ENCODE peak calls at places on chromosomes 13 and 19, in nine cellular contexts. B, X, V, I, C, K, A, J and E are unnamed samples.

GRCh38 chr13:30520571-30520970 is 54.8 kb upstream of the HMGB1 start:
- DNase-seq in A (no peak), J (peak; percentile 67), I (peak; percentile 26), V (peak; percentile 40), K (no peak), C (no peak), X (no peak), B (no peak), E (no peak)

GRCh38 chr13:50384724-50385123 is 369.5 kb downstream of the KCNRG start:
- DNase-seq in B (no peak), J (no peak), C (no peak), K (no peak), I (no peak), X (no peak), V (no peak), A (no peak), E (no peak)

GRCh38 chr13:109213714-109214113 is 572.7 kb downstream of the IRS2 start:
- DNase-seq in I (no peak), B (no peak), J (no peak), V (no peak), C (no peak), X (no peak), K (no peak), A (no peak), E (no peak)

GRCh38 chr13:30607908-30608307 is 9.8 kb upstream of the USPL1 start:
- DNase-seq in B (no peak), V (no peak), K (peak; percentile 34), C (peak; percentile 34), A (no peak), X (no peak), J (no peak), I (no peak), E (no peak)

GRCh38 chr13:75635101-75635620 is 969 bp upstream of the LMO7 start:
- DNase-seq in B (no peak), J (no peak), I (no peak), C (no peak), X (no peak), A (no peak), K (no peak), V (no peak), E (no peak)

GRCh38 chr13:38415233-38415632 is 65.6 kb downstream of the UFM1 start:
- DNase-seq in J (no peak), I (no peak), B (no peak), A (no peak), K (no peak), C (no peak), X (no peak), V (no peak), E (no peak)

GRCh38 chr13:75055296-75055695 is 426.7 kb downstream of the TBC1D4 start:
- DNase-seq in V (no peak), K (no peak), I (no peak), A (no peak), B (no peak), C (no peak), J (no peak), X (no peak), E (no peak)

GRCh38 chr19:28425431-28425931 is 787.5 kb downstream of the UQCRFS1 start:
- DNase-seq in C (no peak), J (peak; percentile 91), K (no peak), B (no peak), V (peak; percentile 7), I (no peak), A (no peak), X (no peak), E (no peak)

GRCh38 chr13:32415019-32415418 is 12.9 kb downstream of the N4BP2L1 start:
- DNase-seq in J (no peak), K (no peak), B (no peak), V (no peak), C (no peak), I (no peak), X (no peak), A (no peak), E (no peak)

GRCh38 chr13:112521073-112521685 is 66.8 kb downstream of the TUBGCP3 start:
- DNase-seq in I (no peak), B (no peak), X (no peak), J (no peak), C (no peak), V (no peak), A (no peak), K (no peak), E (no peak)

GRCh38 chr19:57068921-57069697 is 50.7 kb upstream of the USP29 start:
- DNase-seq in K (no peak), A (no peak), I (no peak), B (no peak), V (no peak), C (no peak), X (no peak), J (no peak), E (no peak)

GRCh38 chr13:94063096-94063495 is 416.4 kb downstream of the DCT start:
- DNase-seq in C (no peak), J (peak; percentile 56), K (no peak), X (no peak), A (no peak), B (no peak), V (peak; percentile 88), I (no peak), E (peak; percentile 15)

GRCh38 chr13:101755228-101755887 is 302.9 kb downstream of the ITGBL1 start:
- DNase-seq in C (no peak), J (peak; percentile 19), V (no peak), B (no peak), K (no peak), X (no peak), A (no peak), I (no peak), E (no peak)

GRCh38 chr19:35549879-35550523 is 4.6 kb downstream of the TMEM147 start:
- DNase-seq in J (no peak), V (no peak), A (no peak), C (no peak), K (no peak), I (no peak), X (no peak), B (no peak), E (no peak)

GRCh38 chr19:46927106-46927505 is 66.3 kb downstream of the ARHGAP35 start:
- DNase-seq in I (no peak), A (no peak), B (no peak), V (no peak), J (no peak), C (no peak), K (no peak), X (no peak), E (no peak)

GRCh38 chr19:38316477-38317067 is 825 bp upstream of the YIF1B start:
- DNase-seq in B (no peak), K (no peak), X (no peak), I (no peak), C (no peak), A (no peak), V (no peak), J (no peak), E (no peak)

GRCh38 chr13:111005808-111006494 is 91.1 kb upstream of the ANKRD10 start:
- DNase-seq in I (no peak), J (peak; percentile 15), V (peak; percentile 41), A (peak; percentile 16), X (peak; percentile 61), B (no peak), K (peak; percentile 42), C (no peak), E (no peak)

GRCh38 chr13:28429685-28430290 is 65.1 kb downstream of the FLT1 start:
- DNase-seq in A (no peak), J (no peak), C (no peak), B (no peak), I (no peak), K (no peak), V (peak; percentile 35), X (no peak), E (no peak)

DNA sequence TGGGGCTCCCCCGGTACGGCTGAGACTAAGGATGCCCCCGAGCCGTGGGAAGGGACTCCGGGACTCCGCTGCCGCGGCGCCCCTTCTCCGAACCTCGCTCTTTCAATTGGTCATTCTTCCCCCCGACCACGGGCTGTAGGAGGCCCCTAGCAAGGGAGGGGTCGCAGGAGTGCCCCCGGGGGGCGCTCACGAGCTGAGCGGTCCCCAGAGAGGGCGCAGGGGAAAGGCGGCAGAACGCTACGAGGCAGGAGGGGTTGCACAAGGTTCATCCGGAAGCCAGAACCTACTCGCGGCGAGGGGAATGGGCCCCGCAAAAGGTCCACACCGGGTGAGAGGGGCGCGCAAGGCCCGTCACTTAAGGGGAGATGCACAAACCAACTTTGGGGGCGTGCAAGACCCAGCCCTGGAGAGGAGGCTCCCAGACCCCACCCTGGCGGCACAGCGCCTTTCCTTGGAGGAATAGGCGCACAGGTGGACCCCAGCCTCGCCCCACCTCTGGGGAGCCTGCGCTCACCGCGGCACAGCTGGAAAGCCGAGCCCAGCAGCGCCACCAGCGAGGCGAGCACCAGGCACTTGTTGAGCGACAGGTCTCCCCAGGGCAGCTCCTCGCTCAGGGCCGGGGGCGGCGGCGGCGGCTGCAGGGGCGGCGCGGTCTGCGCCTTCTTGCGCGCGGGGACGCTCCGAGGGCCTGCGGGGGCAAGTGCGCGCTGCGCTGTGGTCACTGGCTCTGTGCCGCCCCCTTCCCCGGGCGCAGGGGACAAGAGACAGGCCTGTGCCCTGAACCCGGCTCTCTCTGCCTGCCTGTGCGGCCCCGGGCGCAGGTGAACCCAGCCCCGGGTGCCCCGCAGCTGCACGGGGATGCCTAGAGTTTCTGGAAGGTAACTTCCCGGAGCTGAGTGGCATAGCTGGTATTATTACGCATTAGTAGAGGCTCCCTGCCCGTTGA is 2.8 kb downstream of the JSRP1 start:
- DNase-seq in J (no peak), X (no peak), C (no peak), B (peak; percentile 41), V (no peak), K (no peak), A (no peak), I (no peak), E (no peak)
- TF ChIP-seq CTCF in J (no peak), X (no peak), C (peak; percentile 55), B (peak; percentile 39), V (no peak), K (no peak), A (no peak), I (peak; percentile 11), E (peak; percentile 16)

GRCh38 chr13:99432637-99433542 is 68.4 kb upstream of the TM9SF2 start:
- DNase-seq in I (peak; percentile 24), X (peak; percentile 73), B (no peak), J (peak; percentile 56), V (peak; percentile 78), A (no peak), K (peak; percentile 52), C (peak; percentile 44), E (no peak)
- TF ChIP-seq CTCF in I (no peak), X (no peak), B (no peak), J (no peak), V (no peak), A (no peak), K (no peak), C (no peak), E (no peak)

DNA sequence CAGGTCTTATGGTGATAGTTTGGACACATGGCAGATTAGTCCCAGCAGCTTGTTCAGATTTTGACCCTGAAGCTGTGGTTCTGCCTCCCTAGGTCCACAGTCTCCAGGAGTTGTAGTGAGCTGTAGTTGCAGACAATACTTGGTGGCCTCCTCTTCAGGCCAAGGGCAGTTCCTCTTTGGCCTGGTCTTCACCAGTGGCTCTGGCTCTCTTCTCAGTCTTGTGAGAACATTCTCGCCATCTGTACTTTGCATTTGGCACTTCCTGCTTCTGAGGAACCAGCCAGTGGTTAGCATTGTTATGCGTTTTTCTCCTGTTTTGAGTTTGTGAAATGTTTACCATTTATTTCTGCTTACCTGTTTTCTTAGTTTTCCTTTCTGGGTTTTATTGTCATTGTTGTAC is 40.7 kb downstream of the PCCA start:
- DNase-seq in A (no peak), J (no peak), K (no peak), X (peak; percentile 23), I (no peak), B (no peak), V (peak; percentile 34), C (no peak), E (no peak)
- TF ChIP-seq CTCF in A (no peak), J (no peak), K (no peak), X (no peak), I (no peak), B (no peak), V (no peak), C (no peak), E (no peak)

GRCh38 chr13:80341098-80341701 is at the start of gene SPRY2:
- DNase-seq in V (peak; percentile 96), X (peak; percentile 96), A (peak; percentile 91), I (peak; percentile 81), J (peak; percentile 95), K (peak; percentile 93), B (peak; percentile 86), C (no peak), E (peak; percentile 92)
- TF ChIP-seq CTCF in V (no peak), X (peak; percentile 34), A (no peak), I (no peak), J (no peak), K (peak; percentile 18), B (peak; percentile 42), C (no peak), E (no peak)